ENCODE peak calls at places on chromosomes 6 and 20, in five cellular contexts. N is activated gamma-delta T cell, T is NCI-H1417, P is astrocyte, L is NAMALWA. S is an unnamed sample.

GRCh38 chr20:17969884-17970409 is 1.1 kb downstream of the MGME1 start:
- DNase-seq in T (peak), P (no peak), L (peak), N (no peak), S (peak)

GRCh38 chr6:45736134-45736533 is 279.5 kb downstream of the CLIC5 start:
- DNase-seq in P (no peak), L (no peak), T (no peak), N (no peak), S (no peak)

GRCh38 chr20:8946036-8946926 is 122.6 kb upstream of the PLCB4 start:
- DNase-seq in L (no peak), P (no peak), T (no peak), N (no peak), S (no peak)

GRCh38 chr20:47400685-47401084 is 44.2 kb upstream of the ZMYND8 start:
- DNase-seq in T (no peak), P (no peak), N (no peak), L (peak), S (no peak)

GRCh38 chr20:24968278-24968677 is 19.2 kb downstream of the CST7 start:
- DNase-seq in T (peak), P (no peak), L (no peak), N (no peak), S (no peak)

GRCh38 chr6:49979584-49979983 is 10.2 kb upstream of the DEFB113 start:
- DNase-seq in P (no peak), T (no peak), L (no peak), N (no peak), S (no peak)

GRCh38 chr6:135086414-135086764 is 31.8 kb upstream of the HBS1L start:
- DNase-seq in T (no peak), N (no peak), L (peak), P (no peak), S (no peak)

GRCh38 chr20:31706607-31707257 is 15.9 kb downstream of the BCL2L1 start:
- DNase-seq in T (no peak), L (no peak), P (no peak), N (no peak), S (peak)

GRCh38 chr6:35718911-35719381 is 17.9 kb upstream of the ARMC12 start:
- DNase-seq in L (peak), N (no peak), T (no peak), P (no peak), S (peak)

S was measured in MV-4-11.